ENCODE peak calls at places on chromosomes 4 and X, in nine cellular contexts. T, I, R, Y, Z, V, L, H and W are unnamed samples.

GRCh38 chr4:115154826-115155225 is 41.4 kb upstream of the NDST4 start:
- DNase-seq in T (peak), I (no peak), R (peak), Y (no peak), Z (no peak), V (no peak), L (no peak), H (no peak), W (no peak)

GRCh38 chrX:94123062-94123461 is 449.1 kb downstream of the FAM133A start:
- DNase-seq in T (no peak), I (no peak), R (no peak), Y (no peak), Z (no peak), V (no peak), L (no peak), H (no peak), W (no peak)

GRCh38 chr4:117154251-117154650 is 68.9 kb upstream of the TRAM1L1 start:
- DNase-seq in T (no peak), I (no peak), R (no peak), Y (no peak), Z (no peak), V (no peak), L (no peak), H (no peak), W (no peak)

GRCh38 chrX:153953342-153953830 is 8.9 kb upstream of the RENBP start:
- DNase-seq in T (peak), I (peak), R (no peak), Y (peak), Z (peak), V (peak), L (peak), H (peak), W (peak)

GRCh38 chr4:73721901-73722300 is 18.5 kb upstream of the CXCL8 start:
- DNase-seq in T (no peak), I (no peak), R (no peak), Y (no peak), Z (no peak), V (no peak), L (no peak), H (no peak), W (no peak)

GRCh38 chr4:80201326-80202151 is 4.2 kb downstream of the PRDM8 start:
- DNase-seq in T (peak), I (no peak), R (no peak), Y (peak), Z (no peak), V (no peak), L (no peak), H (no peak), W (no peak)

GRCh38 chrX:30618160-30618765 is 35.0 kb upstream of the GK start:
- DNase-seq in T (no peak), I (no peak), R (no peak), Y (peak), Z (no peak), V (no peak), L (no peak), H (no peak), W (no peak)

GRCh38 chrX:71128166-71128833 is 9.9 kb downstream of the MED12 start:
- DNase-seq in T (no peak), I (no peak), R (no peak), Y (no peak), Z (no peak), V (no peak), L (no peak), H (no peak), W (no peak)

GRCh38 chr4:78954048-78954666 is 14.9 kb upstream of the PAQR3 start:
- DNase-seq in T (no peak), I (peak), R (no peak), Y (peak), Z (no peak), V (no peak), L (peak), H (no peak), W (peak)

GRCh38 chrX:150229030-150229429 is 134.1 kb upstream of the MAMLD1 start:
- DNase-seq in T (no peak), I (no peak), R (no peak), Y (no peak), Z (peak), V (no peak), L (no peak), H (no peak), W (no peak)

GRCh38 chr4:20078644-20079043 is 173.1 kb upstream of the SLIT2 start:
- DNase-seq in T (no peak), I (no peak), R (no peak), Y (no peak), Z (no peak), V (no peak), L (no peak), H (no peak), W (no peak)

GRCh38 chr4:6177587-6178197 is 22.7 kb downstream of the JAKMIP1 start:
- DNase-seq in T (no peak), I (no peak), R (no peak), Y (no peak), Z (no peak), V (peak), L (no peak), H (no peak), W (no peak)

GRCh38 chr4:148850257-148850995 is 408.2 kb upstream of the NR3C2 start:
- DNase-seq in T (no peak), I (no peak), R (no peak), Y (no peak), Z (no peak), V (no peak), L (no peak), H (no peak), W (no peak)

GRCh38 chr4:171582961-171583581 is 230.1 kb upstream of the GALNTL6 start:
- DNase-seq in T (no peak), I (no peak), R (no peak), Y (no peak), Z (no peak), V (no peak), L (no peak), H (no peak), W (no peak)

GRCh38 chr4:105859233-105859632 is 36.0 kb upstream of the NPNT start:
- DNase-seq in T (peak), I (no peak), R (peak), Y (no peak), Z (no peak), V (no peak), L (no peak), H (no peak), W (no peak)

GRCh38 chr4:93834371-93835066 is 6.0 kb downstream of the ATOH1 start:
- DNase-seq in T (no peak), I (peak), R (no peak), Y (no peak), Z (no peak), V (no peak), L (peak), H (no peak), W (peak)

GRCh38 chr4:151031831-151032605 is 16.9 kb upstream of the LRBA start:
- DNase-seq in T (peak), I (no peak), R (no peak), Y (no peak), Z (no peak), V (no peak), L (no peak), H (no peak), W (no peak)

GRCh38 chr4:82124365-82124764 is 249.4 kb downstream of the HNRNPD start:
- DNase-seq in T (no peak), I (no peak), R (no peak), Y (no peak), Z (no peak), V (no peak), L (no peak), H (no peak), W (peak)

GRCh38 chr4:94564252-94564651 is 112.5 kb downstream of the PDLIM5 start:
- DNase-seq in T (no peak), I (no peak), R (no peak), Y (no peak), Z (no peak), V (no peak), L (no peak), H (no peak), W (no peak)

GRCh38 chr4:7027913-7028312 is 15.3 kb upstream of the TADA2B start:
- DNase-seq in T (no peak), I (no peak), R (no peak), Y (no peak), Z (no peak), V (no peak), L (no peak), H (no peak), W (no peak)

GRCh38 chr4:25973346-25973745 is 59.3 kb downstream of the SMIM20 start:
- DNase-seq in T (peak), I (no peak), R (no peak), Y (no peak), Z (no peak), V (no peak), L (no peak), H (no peak), W (no peak)

GRCh38 chrX:128020701-128021100 is 31.5 kb downstream of the ACTRT1 start:
- DNase-seq in T (no peak), I (no peak), R (no peak), Y (peak), Z (no peak), V (no peak), L (no peak), H (no peak), W (no peak)

GRCh38 chrX:128021566-128021965 is 30.6 kb downstream of the ACTRT1 start:
- DNase-seq in T (no peak), I (no peak), R (no peak), Y (no peak), Z (no peak), V (no peak), L (no peak), H (no peak), W (no peak)

GRCh38 chrX:128019218-128019617 is 33.0 kb downstream of the ACTRT1 start:
- DNase-seq in T (no peak), I (no peak), R (no peak), Y (no peak), Z (no peak), V (no peak), L (no peak), H (no peak), W (no peak)
- TF ChIP-seq CTCF in T (no peak), I (no peak), R (no peak), Y (no peak), Z (no peak), V (no peak), L (no peak), H (no peak), W (no peak)

GRCh38 chr4:139876328-139876941 is 210.8 kb downstream of the MGST2 start:
- DNase-seq in T (no peak), I (no peak), R (no peak), Y (no peak), Z (no peak), V (no peak), L (no peak), H (no peak), W (no peak)
- TF ChIP-seq CTCF in T (no peak), I (no peak), R (no peak), Y (no peak), Z (no peak), V (no peak), L (no peak), H (no peak), W (no peak)

GRCh38 chr4:181911420-181911819 is 331.8 kb upstream of the TENM3 start:
- DNase-seq in T (peak), I (no peak), R (peak), Y (no peak), Z (no peak), V (no peak), L (no peak), H (no peak), W (no peak)
- TF ChIP-seq CTCF in T (peak), I (no peak), R (no peak), Y (no peak), Z (no peak), V (no peak), L (no peak), H (no peak), W (no peak)

DNA sequence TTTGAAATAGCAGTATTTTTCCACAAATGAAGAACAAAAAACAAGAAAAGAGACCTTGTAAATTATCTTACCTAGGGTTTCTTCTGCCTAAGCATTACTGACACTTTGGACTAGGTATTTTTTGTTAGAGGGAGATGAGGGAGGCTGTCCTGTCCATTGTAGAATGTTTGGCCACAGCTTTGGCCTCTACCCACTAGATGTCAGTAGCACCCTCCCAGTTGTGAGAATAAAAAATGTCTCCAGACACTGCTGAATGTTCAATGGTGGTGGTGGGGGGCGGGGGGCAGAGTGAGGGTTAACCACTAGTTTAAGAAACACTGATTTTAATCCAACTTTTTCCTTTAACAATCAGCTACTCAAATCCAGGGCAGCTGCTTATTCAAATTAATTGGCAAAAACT is 25.8 kb downstream of the OTUD4 start:
- DNase-seq in T (peak), I (peak), R (no peak), Y (peak), Z (no peak), V (no peak), L (peak), H (no peak), W (no peak)
- TF ChIP-seq CTCF in T (peak), I (peak), R (peak), Y (no peak), Z (peak), V (no peak), L (peak), H (peak), W (no peak)

GRCh38 chrX:136759968-136760367 is 20.8 kb downstream of the ARHGEF6 start:
- DNase-seq in T (no peak), I (no peak), R (no peak), Y (no peak), Z (no peak), V (no peak), L (no peak), H (no peak), W (no peak)
- TF ChIP-seq CTCF in T (no peak), I (no peak), R (no peak), Y (no peak), Z (no peak), V (no peak), L (no peak), H (no peak), W (no peak)

GRCh38 chr4:17781831-17782287 is 438 bp upstream of the FAM184B start:
- DNase-seq in T (no peak), I (no peak), R (no peak), Y (no peak), Z (no peak), V (no peak), L (no peak), H (no peak), W (no peak)

GRCh38 chr4:17788956-17789355 is 7.5 kb upstream of the FAM184B start:
- DNase-seq in T (no peak), I (no peak), R (no peak), Y (no peak), Z (no peak), V (no peak), L (no peak), H (no peak), W (no peak)

GRCh38 chr4:17786567-17786966 is 5.1 kb upstream of the FAM184B start:
- DNase-seq in T (no peak), I (no peak), R (no peak), Y (no peak), Z (no peak), V (no peak), L (no peak), H (no peak), W (no peak)

GRCh38 chr4:17787315-17787714 is 5.9 kb upstream of the FAM184B start:
- DNase-seq in T (no peak), I (no peak), R (no peak), Y (no peak), Z (no peak), V (no peak), L (no peak), H (no peak), W (no peak)

GRCh38 chr4:17785858-17786257 is 4.4 kb upstream of the FAM184B start:
- DNase-seq in T (no peak), I (no peak), R (no peak), Y (no peak), Z (no peak), V (no peak), L (no peak), H (no peak), W (no peak)
- TF ChIP-seq CTCF in T (peak), I (no peak), R (no peak), Y (no peak), Z (no peak), V (no peak), L (no peak), H (no peak), W (no peak)

GRCh38 chr4:140267576-140267975 is 105.9 kb upstream of the SCOC start:
- DNase-seq in T (no peak), I (peak), R (no peak), Y (peak), Z (no peak), V (no peak), L (no peak), H (no peak), W (no peak)
- TF ChIP-seq CTCF in T (no peak), I (no peak), R (no peak), Y (no peak), Z (no peak), V (no peak), L (no peak), H (no peak), W (no peak)

GRCh38 chrX:114959729-114960128 is 57.7 kb downstream of the IL13RA2 start:
- DNase-seq in T (peak), I (no peak), R (no peak), Y (no peak), Z (no peak), V (no peak), L (no peak), H (no peak), W (no peak)
- TF ChIP-seq CTCF in T (peak), I (peak), R (peak), Y (no peak), Z (peak), V (peak), L (peak), H (no peak), W (no peak)

DNA sequence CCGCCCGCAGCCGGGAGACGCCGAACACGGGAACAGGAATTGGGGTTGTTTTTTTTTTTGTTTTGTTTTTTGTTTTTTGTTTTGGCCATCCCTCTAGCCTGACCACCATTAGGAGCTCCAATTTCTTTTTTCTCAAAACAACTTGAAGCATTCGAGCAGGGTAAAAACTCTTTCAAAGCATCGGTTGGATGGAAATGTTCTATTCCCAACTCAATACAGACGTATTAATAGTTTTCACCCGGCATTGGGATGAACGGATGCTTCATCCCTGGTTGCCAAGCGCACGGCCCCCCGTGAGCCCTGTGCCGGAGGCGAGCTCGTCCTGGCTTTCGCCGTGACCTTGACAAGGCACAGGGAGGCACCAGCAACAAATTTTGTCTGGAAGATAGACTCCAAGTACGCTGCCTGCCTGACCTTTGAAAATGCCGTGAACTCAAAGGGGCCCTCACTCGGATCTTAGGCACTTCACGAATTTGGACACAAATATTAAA is 352 bp upstream of the MAP3K15 start:
- DNase-seq in T (no peak), I (no peak), R (no peak), Y (no peak), Z (no peak), V (no peak), L (no peak), H (no peak), W (no peak)
- TF ChIP-seq CTCF in T (no peak), I (no peak), R (no peak), Y (peak), Z (no peak), V (no peak), L (peak), H (no peak), W (peak)